ENCODE peak calls at places on chromosomes 5 and 9, in seven cellular contexts. G is psoas muscle, I is MM.1S, E is pancreas, L is GM12878, N is HCT116, F is lung. M is an unnamed sample.
A peak's percentile ranks its signal among the peaks of the same experiment; 100 is the strongest.

GRCh38 chr5:101271945-101272344 is 368.9 kb upstream of the ST8SIA4 start:
- DNase-seq in G (no peak), I (no peak), E (no peak), L (no peak), N (no peak), F (no peak), M (no peak)

GRCh38 chr5:124906339-124907097 is 160.1 kb upstream of the ZNF608 start:
- DNase-seq in G (peak; percentile 77), I (peak; percentile 39), E (no peak), L (no peak), N (no peak), F (peak; percentile 46), M (no peak)

GRCh38 chr5:6820851-6821479 is 107.7 kb downstream of the TENT4A start:
- DNase-seq in G (no peak), I (peak; percentile 76), E (no peak), L (no peak), N (peak; percentile 27), F (no peak), M (no peak)

GRCh38 chr5:1039210-1039548 is 30.6 kb downstream of the NKD2 start:
- DNase-seq in G (no peak), I (no peak), E (peak; percentile 43), L (no peak), N (no peak), F (no peak), M (no peak)

GRCh38 chr9:129208191-129209091 is 30.4 kb upstream of the IER5L start:
- DNase-seq in G (peak; percentile 44), I (no peak), E (peak; percentile 27), L (no peak), N (no peak), F (no peak), M (no peak)

GRCh38 chr9:115008536-115008935 is 78.1 kb upstream of the TNFSF8 start:
- DNase-seq in G (no peak), I (no peak), E (no peak), L (no peak), N (no peak), F (no peak), M (no peak)

GRCh38 chr5:107968465-107968864 is 297.7 kb upstream of the EFNA5 start:
- DNase-seq in G (no peak), I (no peak), E (no peak), L (no peak), N (no peak), F (no peak), M (no peak)

GRCh38 chr5:96226941-96227552 is 206.0 kb downstream of the PCSK1 start:
- DNase-seq in G (peak; percentile 49), I (no peak), E (no peak), L (no peak), N (no peak), F (peak; percentile 38), M (no peak)

GRCh38 chr9:32378993-32379729 is 5.3 kb upstream of the ACO1 start:
- DNase-seq in G (no peak), I (peak; percentile 79), E (no peak), L (peak; percentile 44), N (peak; percentile 67), F (peak; percentile 51), M (peak; percentile 73)

GRCh38 chr9:81031422-81032029 is 657.8 kb downstream of the TLE1 start:
- DNase-seq in G (no peak), I (no peak), E (no peak), L (no peak), N (no peak), F (no peak), M (no peak)

GRCh38 chr5:113278976-113279375 is 155.8 kb downstream of the TSSK1B start:
- DNase-seq in G (no peak), I (no peak), E (no peak), L (no peak), N (no peak), F (no peak), M (no peak)

GRCh38 chr5:179797741-179798140 is 4.0 kb downstream of the LTC4S start:
- DNase-seq in G (no peak), I (no peak), E (peak; percentile 70), L (no peak), N (no peak), F (no peak), M (no peak)

GRCh38 chr5:142769251-142769792 is 855 bp upstream of the ARHGAP26 start:
- DNase-seq in G (no peak), I (peak; percentile 54), E (no peak), L (no peak), N (no peak), F (no peak), M (no peak)

GRCh38 chr9:72041775-72042194 is 18.6 kb downstream of the C9orf57 start:
- DNase-seq in G (no peak), I (no peak), E (no peak), L (peak; percentile 1), N (no peak), F (peak; percentile 71), M (no peak)

GRCh38 chr5:11251242-11251641 is 490.2 kb upstream of the DAP start:
- DNase-seq in G (no peak), I (no peak), E (no peak), L (no peak), N (no peak), F (no peak), M (no peak)

GRCh38 chr9:108468364-108468763 is 387.4 kb downstream of the ACTL7B start:
- DNase-seq in G (peak; percentile 61), I (peak; percentile 37), E (no peak), L (no peak), N (peak; percentile 54), F (peak; percentile 54), M (no peak)

GRCh38 chr5:130400091-130400490 is 495.8 kb downstream of the CHSY3 start:
- DNase-seq in G (no peak), I (no peak), E (no peak), L (no peak), N (no peak), F (no peak), M (no peak)

GRCh38 chr5:132019857-132020555 is 8.5 kb upstream of the ACSL6 start:
- DNase-seq in G (no peak), I (peak; percentile 93), E (no peak), L (peak; percentile 76), N (no peak), F (no peak), M (peak; percentile 82)

GRCh38 chr5:134267366-134268018 is 41.6 kb upstream of the PPP2CA start:
- DNase-seq in G (no peak), I (no peak), E (no peak), L (no peak), N (no peak), F (no peak), M (no peak)

GRCh38 chr5:180598316-180598701 is 7.0 kb upstream of the SCGB3A1 start:
- DNase-seq in G (no peak), I (no peak), E (peak; percentile 42), L (no peak), N (no peak), F (no peak), M (no peak)

GRCh38 chr9:8078641-8079140 is 279.1 kb upstream of the DMAC1 start:
- DNase-seq in G (no peak), I (no peak), E (no peak), L (no peak), N (no peak), F (no peak), M (no peak)

GRCh38 chr5:88860501-88860900 is 22.5 kb downstream of the MEF2C start:
- DNase-seq in G (no peak), I (no peak), E (no peak), L (no peak), N (no peak), F (no peak), M (no peak)

GRCh38 chr5:88862547-88863175 is 20.3 kb downstream of the MEF2C start:
- DNase-seq in G (no peak), I (no peak), E (no peak), L (no peak), N (no peak), F (no peak), M (no peak)

GRCh38 chr5:88861213-88861612 is 21.8 kb downstream of the MEF2C start:
- DNase-seq in G (no peak), I (no peak), E (no peak), L (no peak), N (no peak), F (no peak), M (no peak)

GRCh38 chr5:88854769-88855168 is 28.2 kb downstream of the MEF2C start:
- DNase-seq in G (no peak), I (no peak), E (no peak), L (no peak), N (no peak), F (no peak), M (no peak)

GRCh38 chr5:88858392-88858791 is 24.6 kb downstream of the MEF2C start:
- DNase-seq in G (no peak), I (no peak), E (no peak), L (no peak), N (no peak), F (no peak), M (no peak)
- H3K9me3 ChIP-seq in G (no peaks in the 10 kb centered on the region), I (no peaks in the 10 kb centered on the region), E (no peaks in the 10 kb centered on the region), L (peaks cover 43% of the 10 kb centered on the region), N (no peaks in the 10 kb centered on the region), F (no peaks in the 10 kb centered on the region), M (no peaks in the 10 kb centered on the region)

DNA sequence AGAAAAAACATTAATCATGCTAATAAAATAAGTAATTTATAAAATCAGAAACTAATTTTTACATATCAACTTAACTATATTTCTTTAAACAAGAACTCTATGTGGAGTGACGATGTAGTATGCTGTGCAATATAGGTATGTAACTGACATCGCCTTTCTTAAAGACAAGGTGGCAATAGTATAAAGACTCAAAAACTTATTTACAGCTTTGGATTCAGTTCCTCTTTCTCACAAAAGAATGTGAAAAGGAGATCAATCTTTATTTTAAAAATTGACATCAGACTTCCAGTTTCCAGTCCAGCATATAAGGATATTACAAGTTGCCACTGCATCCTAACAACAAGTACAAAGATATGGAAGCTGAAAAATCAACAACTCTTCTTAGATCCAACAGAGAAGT is 260.3 kb downstream of the TRIM36 start:
- DNase-seq in G (no peak), I (no peak), E (no peak), L (no peak), N (no peak), F (no peak), M (no peak)
- H3K27me3 ChIP-seq in G (no peaks in the 10 kb centered on the region), I (no peaks in the 10 kb centered on the region), E (no peaks in the 10 kb centered on the region), L (no peaks in the 10 kb centered on the region), N (peaks cover 4% of the 10 kb centered on the region), F (no peaks in the 10 kb centered on the region), M (no peaks in the 10 kb centered on the region)

GRCh38 chr5:165919196-165919595 is 2372.2 kb upstream of the WWC1 start:
- DNase-seq in G (no peak), I (no peak), E (no peak), L (no peak), N (no peak), F (no peak), M (no peak)
- H3K9me3 ChIP-seq in G (no peaks in the 10 kb centered on the region), I (no peaks in the 10 kb centered on the region), E (no peaks in the 10 kb centered on the region), L (no peaks in the 10 kb centered on the region), N (peaks cover 18% of the 10 kb centered on the region), F (no peaks in the 10 kb centered on the region), M (no peaks in the 10 kb centered on the region)

DNA sequence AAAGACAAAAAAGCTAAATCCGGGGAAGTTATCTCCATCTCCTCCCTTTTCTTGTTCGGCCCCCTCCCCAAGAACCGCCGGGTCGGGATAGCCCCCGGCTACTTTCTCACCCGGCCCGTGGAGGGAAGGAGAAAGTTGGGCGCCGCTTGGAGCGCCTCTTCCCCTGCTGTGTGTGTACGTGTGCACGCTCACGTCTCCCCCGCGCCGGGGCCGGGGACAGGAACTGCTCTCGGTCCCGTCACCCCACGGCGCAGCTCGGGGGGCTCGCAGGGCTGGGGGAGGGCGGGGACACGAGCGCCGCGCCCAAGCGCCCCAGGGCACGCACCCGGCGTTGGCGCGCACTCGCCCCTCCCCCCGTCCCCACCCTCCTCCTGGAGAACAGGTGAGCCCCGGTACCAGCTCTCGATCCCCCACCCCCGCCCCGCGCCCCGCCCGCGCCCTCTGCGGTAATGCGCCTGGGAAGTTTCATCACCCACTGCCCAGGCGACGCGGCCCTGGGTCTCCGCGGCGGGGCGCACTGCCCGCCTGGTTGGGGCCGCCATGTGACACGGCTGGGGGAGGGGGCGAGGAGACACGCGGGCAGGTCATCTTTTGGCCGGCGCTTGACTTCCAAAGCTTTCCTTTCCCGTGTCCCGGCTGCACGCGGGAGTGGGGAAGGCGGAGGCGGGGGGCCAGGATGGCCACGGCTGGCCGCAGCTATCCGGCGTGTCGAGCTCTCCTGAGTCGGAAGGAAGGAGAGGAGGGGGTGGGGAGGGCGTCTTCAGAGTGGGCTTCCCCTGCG is 1.3 kb upstream of the STC2 start:
- DNase-seq in G (no peak), I (no peak), E (peak; percentile 79), L (peak; percentile 25), N (peak; percentile 50), F (no peak), M (no peak)
- H3K27me3 ChIP-seq in G (no peaks in the 10 kb centered on the region), I (peaks cover 49% of the 10 kb centered on the region), E (no peaks in the 10 kb centered on the region), L (peaks cover 2% of the 10 kb centered on the region), N (no peaks in the 10 kb centered on the region), F (peaks cover 4% of the 10 kb centered on the region), M (peaks cover 23% of the 10 kb centered on the region)